ENCODE peak calls at places on chromosomes 6 and 20, in five cellular contexts. X, Q, U, Z and E are unnamed samples.

GRCh38 chr6:155141002-155141401 is 122.8 kb upstream of the CLDN20 start:
- DNase-seq in Q (no peak), U (no peak), Z (no peak), X (no peak), E (no peak)

GRCh38 chr20:57723816-57724215 is 14.0 kb upstream of the PMEPA1 start:
- DNase-seq in Q (no peak), X (no peak), U (no peak), Z (no peak), E (no peak)

GRCh38 chr20:47502801-47503239 is 1.1 kb downstream of the NCOA3 start:
- DNase-seq in Z (peak; percentile 74), X (no peak), U (no peak), Q (no peak), E (peak; percentile 11)

GRCh38 chr20:62707981-62708521 is 585 bp upstream of the NTSR1 start:
- DNase-seq in U (no peak), Z (peak; percentile 19), Q (no peak), X (no peak), E (no peak)

GRCh38 chr6:57040011-57040410 is 6.5 kb upstream of the KIAA1586 start:
- DNase-seq in Z (peak; percentile 15), U (no peak), X (no peak), Q (no peak), E (no peak)

GRCh38 chr6:159107451-159108260 is 61.5 kb upstream of the FNDC1 start:
- DNase-seq in X (no peak), U (no peak), Q (no peak), Z (peak; percentile 73), E (no peak)

GRCh38 chr20:35773154-35773751 is 1.4 kb downstream of the PHF20 start:
- DNase-seq in U (no peak), Z (peak; percentile 74), Q (no peak), X (no peak), E (no peak)

GRCh38 chr6:83019741-83020140 is 45.9 kb downstream of the UBE3D start:
- DNase-seq in Z (no peak), X (no peak), U (no peak), Q (no peak), E (no peak)

GRCh38 chr6:139250296-139251274 is 41.2 kb downstream of the TXLNB start:
- DNase-seq in Q (peak; percentile 17), Z (peak; percentile 83), X (no peak), U (no peak), E (no peak)

GRCh38 chr6:15309611-15310283 is 63.9 kb downstream of the JARID2 start:
- DNase-seq in X (no peak), Q (no peak), U (no peak), Z (no peak), E (no peak)

GRCh38 chr6:43623880-43624785 is 4.9 kb downstream of the GTPBP2 start:
- DNase-seq in U (no peak), Z (no peak), X (no peak), Q (no peak), E (no peak)

GRCh38 chr6:144134176-144134575 is 16.1 kb upstream of the STX11 start:
- DNase-seq in X (no peak), Q (no peak), Z (no peak), U (no peak), E (no peak)

GRCh38 chr6:24332306-24332705 is 25.6 kb downstream of the DCDC2 start:
- DNase-seq in U (no peak), X (no peak), Q (no peak), Z (no peak), E (peak; percentile 43)

GRCh38 chr20:63782521-63782971 is 43.0 kb downstream of the SLC2A4RG start:
- DNase-seq in Z (no peak), U (no peak), Q (no peak), X (no peak), E (no peak)

GRCh38 chr6:17088091-17088611 is 13.7 kb upstream of the STMND1 start:
- DNase-seq in Z (no peak), Q (no peak), U (no peak), X (no peak), E (no peak)

GRCh38 chr6:17081860-17082508 is 19.9 kb upstream of the STMND1 start:
- DNase-seq in Z (no peak), U (no peak), Q (no peak), X (no peak), E (no peak)

GRCh38 chr6:17083397-17083796 is 18.5 kb upstream of the STMND1 start:
- DNase-seq in X (no peak), Z (no peak), U (no peak), Q (no peak), E (no peak)

GRCh38 chr6:17091122-17091521 is 10.7 kb upstream of the STMND1 start:
- DNase-seq in X (no peak), U (no peak), Q (no peak), Z (no peak), E (no peak)

GRCh38 chr6:17086469-17086868 is 15.4 kb upstream of the STMND1 start:
- DNase-seq in Z (peak; percentile 41), U (no peak), Q (peak; percentile 49), X (no peak), E (peak; percentile 59)
- TF ChIP-seq CTCF in Z (peak; percentile 36), U (peak; percentile 61), Q (peak; percentile 59), X (peak; percentile 66), E (peak; percentile 63)

DNA sequence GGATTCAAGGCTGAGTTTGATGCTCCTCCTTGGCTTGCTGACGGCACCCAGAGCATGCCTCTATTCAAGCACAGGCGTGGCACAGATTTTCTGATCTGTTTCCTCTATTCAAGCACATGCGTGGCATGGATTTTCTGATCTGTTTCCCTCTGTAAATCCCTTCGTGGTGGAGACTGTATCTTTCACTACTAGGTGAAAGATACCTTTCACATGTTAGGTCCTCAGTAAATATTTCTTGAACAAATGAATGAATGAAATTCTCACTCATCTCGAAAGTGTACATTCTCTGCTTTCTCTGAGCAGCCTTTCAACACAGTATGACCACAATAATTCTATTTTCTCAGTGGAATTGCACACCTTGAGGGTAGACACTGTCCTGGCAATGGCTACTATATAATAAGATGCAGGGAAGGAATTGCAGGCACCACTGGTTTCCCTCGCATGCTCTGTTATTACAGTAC is 72.6 kb upstream of the F13A1 start:
- DNase-seq in Z (no peak), Q (no peak), X (no peak), U (no peak), E (no peak)
- H3K4me3 ChIP-seq in Z (no peak overlapping the region), Q (no peak overlapping the region), X (no peak overlapping the region), U (no peak overlapping the region), E (no peak overlapping the region)

DNA sequence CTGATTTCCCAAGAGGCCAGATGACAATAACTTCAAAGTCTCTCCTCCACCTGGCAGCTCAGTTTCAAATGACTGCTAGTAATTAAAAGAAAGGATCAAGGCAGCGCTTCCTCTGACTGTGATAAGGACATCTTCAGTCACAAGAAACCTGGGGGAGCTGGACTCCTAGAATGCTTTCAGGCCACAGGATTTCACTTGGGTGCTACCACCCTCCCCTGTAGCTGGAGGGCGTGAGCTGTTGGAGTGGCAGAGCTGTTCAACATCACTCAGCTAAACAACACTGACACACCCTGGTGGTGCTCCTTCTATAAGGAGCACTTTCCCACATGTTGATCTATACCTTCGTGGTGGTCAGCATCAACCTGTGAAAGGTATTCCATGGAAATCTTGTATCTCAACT is 2.2 kb upstream of the CNR1 start:
- DNase-seq in Q (no peak), Z (peak; percentile 33), U (no peak), X (no peak), E (no peak)
- TF ChIP-seq CTCF in Q (no peak), Z (no peak), U (no peak), X (no peak), E (no peak)

GRCh38 chr6:31558631-31559500 is 11.5 kb downstream of the NFKBIL1 start:
- DNase-seq in U (no peak), Q (no peak), Z (peak; percentile 91), X (no peak), E (no peak)
- H3K4me3 ChIP-seq in U (no peak overlapping the region), Q (no peak overlapping the region), Z (peak overlapping the region; percentile 58), X (peak overlapping the region; percentile 13), E (no peak overlapping the region)

GRCh38 chr6:70274338-70274737 is 28.5 kb downstream of the COL9A1 start:
- DNase-seq in Z (no peak), X (no peak), Q (no peak), U (no peak), E (no peak)
- TF ChIP-seq CTCF in Z (no peak), X (no peak), Q (no peak), U (no peak), E (no peak)

DNA sequence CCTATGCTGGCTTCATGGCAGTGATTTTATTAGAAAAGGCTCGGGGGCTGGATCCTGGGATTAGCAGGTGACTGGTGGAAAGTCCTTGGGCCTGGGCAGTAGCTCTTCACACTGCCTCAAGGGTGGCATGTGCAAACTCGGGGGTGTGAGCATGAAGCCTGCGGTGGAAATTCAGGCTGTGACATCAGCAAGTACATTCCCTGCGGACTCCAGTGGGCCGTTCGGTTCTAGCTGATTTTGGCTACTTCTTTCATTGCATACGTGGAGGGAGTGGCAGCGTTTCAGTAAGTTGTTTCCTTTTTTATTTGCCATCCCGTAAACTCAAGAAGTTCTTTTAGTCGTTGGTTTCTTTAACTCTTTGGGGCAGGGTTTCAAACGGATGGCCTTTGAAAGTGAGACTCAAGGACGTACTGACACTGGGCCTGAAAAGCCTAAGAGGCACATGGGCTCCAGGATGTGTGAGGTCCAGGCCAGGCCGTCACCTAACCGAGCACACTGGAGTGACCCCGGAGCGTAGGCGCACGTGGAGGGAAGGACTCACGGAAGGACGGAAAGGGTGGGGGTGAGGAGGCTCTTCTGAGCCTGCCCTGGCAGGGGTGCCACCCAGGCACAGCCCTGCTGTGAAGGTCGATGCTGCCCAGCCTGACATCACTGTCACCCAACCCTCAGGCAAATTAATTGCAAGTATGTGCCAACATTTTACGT is 104.0 kb upstream of the FRMD1 start:
- DNase-seq in U (no peak), Z (no peak), X (no peak), Q (no peak), E (no peak)
- H3K4me3 ChIP-seq in U (no peak overlapping the region), Z (no peak overlapping the region), X (no peak overlapping the region), Q (no peak overlapping the region), E (no peak overlapping the region)

GRCh38 chr20:3632311-3633004 is 30.7 kb downstream of the GFRA4 start:
- DNase-seq in Z (no peak), U (no peak), X (no peak), Q (no peak), E (no peak)
- TF ChIP-seq CTCF in Z (no peak), U (no peak), X (no peak), Q (no peak), E (no peak)

GRCh38 chr6:118659513-118660217 is 8.3 kb upstream of the CEP85L start:
- DNase-seq in Q (no peak), Z (no peak), X (no peak), U (no peak), E (no peak)
- H3K4me3 ChIP-seq in Q (no peak overlapping the region), Z (no peak overlapping the region), X (no peak overlapping the region), U (no peak overlapping the region), E (no peak overlapping the region)

GRCh38 chr6:141443032-141443431 is 689.7 kb upstream of the GJE1 start:
- DNase-seq in U (no peak), Q (no peak), X (no peak), Z (no peak), E (no peak)
- TF ChIP-seq CTCF in U (no peak), Q (no peak), X (no peak), Z (no peak), E (no peak)

DNA sequence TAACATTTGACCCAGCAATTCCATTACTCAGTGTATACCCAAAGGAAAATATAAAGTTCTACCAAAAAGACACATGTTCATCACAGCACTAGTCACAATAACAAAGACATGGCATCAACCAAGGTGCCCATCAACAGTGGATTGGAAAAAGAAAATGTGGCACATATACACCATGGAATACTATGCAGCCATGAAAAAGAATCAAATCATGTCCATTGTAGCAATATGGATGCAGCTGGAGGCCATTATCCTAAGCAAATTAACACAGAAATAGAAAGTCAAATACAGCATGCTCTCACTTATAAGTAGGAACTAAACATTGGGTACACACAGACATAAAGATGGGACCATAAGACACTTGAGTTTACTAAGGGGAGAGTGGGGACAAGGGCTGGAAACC is 441.9 kb upstream of the ID4 start:
- DNase-seq in U (no peak), Z (no peak), X (no peak), Q (no peak), E (no peak)
- H3K4me3 ChIP-seq in U (no peak overlapping the region), Z (no peak overlapping the region), X (no peak overlapping the region), Q (no peak overlapping the region), E (no peak overlapping the region)